ENCODE peak calls at places on chromosomes 3 and 15, in six cellular contexts. P is A549, B is WTC11, Q is HepG2, A is K562, Z is H1. N is an unnamed sample.

GRCh38 chr3:184240384-184241140 is 8.2 kb downstream of the ALG3 start:
- DNase-seq in P (no peak), B (peak; percentile 42), Q (no peak), A (no peak), Z (peak; percentile 60), N (peak; percentile 34)

GRCh38 chr15:26461847-26462608 is 310.8 kb downstream of the GABRB3 start:
- DNase-seq in P (no peak), B (no peak), Q (no peak), A (no peak), Z (no peak), N (no peak)

GRCh38 chr3:170716172-170716800 is 130.4 kb upstream of the SLC7A14 start:
- DNase-seq in P (no peak), B (no peak), Q (no peak), A (no peak), Z (no peak), N (no peak)

GRCh38 chr3:49422379-49423248 is at the start of gene AMT:
- DNase-seq in P (no peak), B (peak; percentile 92), Q (peak; percentile 83), A (no peak), Z (peak; percentile 85), N (no peak)

GRCh38 chr3:121431717-121432517 is 113.9 kb downstream of the POLQ start:
- DNase-seq in P (no peak), B (no peak), Q (peak; percentile 35), A (no peak), Z (no peak), N (peak; percentile 79)

GRCh38 chr3:45216210-45216609 is 9.9 kb downstream of the TMEM158 start:
- DNase-seq in P (no peak), B (no peak), Q (no peak), A (no peak), Z (no peak), N (no peak)

GRCh38 chr3:62615258-62615840 is 242.0 kb upstream of the FEZF2 start:
- DNase-seq in P (no peak), B (no peak), Q (no peak), A (no peak), Z (no peak), N (no peak)

GRCh38 chr3:128432898-128433629 is 33.6 kb downstream of the DNAJB8 start:
- DNase-seq in P (no peak), B (peak; percentile 68), Q (no peak), A (peak; percentile 68), Z (peak; percentile 75), N (no peak)

GRCh38 chr15:33565099-33565498 is 254.3 kb downstream of the RYR3 start:
- DNase-seq in P (no peak), B (no peak), Q (no peak), A (no peak), Z (no peak), N (peak; percentile 10)

GRCh38 chr3:69568458-69568857 is 170.8 kb upstream of the MITF start:
- DNase-seq in P (no peak), B (no peak), Q (no peak), A (no peak), Z (no peak), N (no peak)

GRCh38 chr15:90232941-90233700 is 620 bp downstream of the CIB1 start:
- DNase-seq in P (peak; percentile 85), B (peak; percentile 71), Q (peak; percentile 84), A (peak; percentile 80), Z (peak; percentile 84), N (peak; percentile 52)

GRCh38 chr15:79086814-79087213 is 3.8 kb downstream of the RASGRF1 start:
- DNase-seq in P (no peak), B (no peak), Q (no peak), A (no peak), Z (no peak), N (no peak)

GRCh38 chr15:57552678-57553334 is 38.9 kb upstream of the MYZAP start:
- DNase-seq in P (no peak), B (no peak), Q (no peak), A (no peak), Z (no peak), N (no peak)

GRCh38 chr15:80480171-80480811 is 76.1 kb downstream of the ARNT2 start:
- DNase-seq in P (no peak), B (no peak), Q (peak; percentile 15), A (no peak), Z (no peak), N (no peak)

GRCh38 chr15:41969851-41970431 is 2.4 kb downstream of the EHD4 start:
- DNase-seq in P (no peak), B (no peak), Q (no peak), A (no peak), Z (peak; percentile 37), N (peak; percentile 41)

GRCh38 chr15:31162721-31163510 is 61.4 kb upstream of the TRPM1 start:
- DNase-seq in P (no peak), B (no peak), Q (no peak), A (no peak), Z (no peak), N (no peak)

GRCh38 chr15:31164573-31164912 is 63.0 kb upstream of the TRPM1 start:
- DNase-seq in P (no peak), B (no peak), Q (no peak), A (no peak), Z (no peak), N (no peak)

GRCh38 chr15:31160740-31161495 is 59.4 kb upstream of the TRPM1 start:
- DNase-seq in P (no peak), B (no peak), Q (no peak), A (no peak), Z (no peak), N (no peak)

GRCh38 chr15:31161990-31162389 is 60.5 kb upstream of the TRPM1 start:
- DNase-seq in P (no peak), B (no peak), Q (no peak), A (no peak), Z (no peak), N (no peak)

DNA sequence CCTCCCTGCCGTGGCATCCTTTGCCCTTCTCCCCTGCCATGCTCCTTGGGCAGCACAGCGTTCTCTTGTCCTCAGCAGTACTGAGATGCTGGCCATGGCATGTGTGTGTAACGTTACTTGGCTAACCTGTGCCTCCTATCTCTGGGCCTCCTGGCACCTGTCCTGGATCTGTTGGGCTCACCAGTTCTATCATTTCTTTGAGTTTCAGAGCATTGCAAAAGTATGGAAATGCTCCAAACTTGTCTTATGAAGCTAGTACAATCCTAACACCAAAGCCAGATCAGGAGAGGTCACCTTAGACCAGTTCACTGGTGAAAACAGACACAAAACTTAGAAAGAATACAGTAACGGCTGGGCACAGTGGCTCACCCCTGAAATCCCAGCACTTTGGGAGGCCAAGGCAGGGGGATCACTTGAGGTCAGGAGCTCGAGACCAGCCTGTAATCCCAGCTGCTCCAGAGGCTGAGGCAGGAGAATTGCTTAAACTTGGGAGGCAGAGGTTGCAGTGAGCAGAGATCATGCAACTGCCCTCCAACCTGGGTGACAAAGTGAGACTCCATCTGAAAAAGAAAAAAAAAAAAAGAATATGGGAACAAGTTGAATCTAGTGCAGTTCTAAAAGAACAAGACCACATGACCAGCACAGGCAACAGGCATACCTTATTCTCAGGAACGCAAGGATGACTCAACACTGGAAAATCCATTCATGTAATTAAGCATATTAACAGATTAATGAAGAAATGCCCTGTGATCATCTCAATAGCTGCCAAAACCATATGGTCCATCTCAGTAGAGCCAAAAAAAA is 62.4 kb upstream of the TRPM1 start:
- DNase-seq in P (no peak), B (no peak), Q (no peak), A (no peak), Z (no peak), N (no peak)
- TF ChIP-seq JUN in P (no peak), B (no peak), Q (no peak), A (no peak), Z (no peak), N (no peak)

GRCh38 chr15:72797338-72797689 is 13.8 kb upstream of the ADPGK start:
- DNase-seq in P (no peak), B (peak; percentile 30), Q (no peak), A (no peak), Z (no peak), N (no peak)

GRCh38 chr15:72800819-72801481 is 17.4 kb upstream of the ADPGK start:
- DNase-seq in P (no peak), B (no peak), Q (no peak), A (no peak), Z (no peak), N (no peak)

GRCh38 chr15:72796210-72796514 is 12.6 kb upstream of the ADPGK start:
- DNase-seq in P (no peak), B (no peak), Q (no peak), A (no peak), Z (no peak), N (no peak)

GRCh38 chr15:72797834-72798233 is 14.3 kb upstream of the ADPGK start:
- DNase-seq in P (no peak), B (no peak), Q (peak; percentile 41), A (no peak), Z (no peak), N (no peak)

DNA sequence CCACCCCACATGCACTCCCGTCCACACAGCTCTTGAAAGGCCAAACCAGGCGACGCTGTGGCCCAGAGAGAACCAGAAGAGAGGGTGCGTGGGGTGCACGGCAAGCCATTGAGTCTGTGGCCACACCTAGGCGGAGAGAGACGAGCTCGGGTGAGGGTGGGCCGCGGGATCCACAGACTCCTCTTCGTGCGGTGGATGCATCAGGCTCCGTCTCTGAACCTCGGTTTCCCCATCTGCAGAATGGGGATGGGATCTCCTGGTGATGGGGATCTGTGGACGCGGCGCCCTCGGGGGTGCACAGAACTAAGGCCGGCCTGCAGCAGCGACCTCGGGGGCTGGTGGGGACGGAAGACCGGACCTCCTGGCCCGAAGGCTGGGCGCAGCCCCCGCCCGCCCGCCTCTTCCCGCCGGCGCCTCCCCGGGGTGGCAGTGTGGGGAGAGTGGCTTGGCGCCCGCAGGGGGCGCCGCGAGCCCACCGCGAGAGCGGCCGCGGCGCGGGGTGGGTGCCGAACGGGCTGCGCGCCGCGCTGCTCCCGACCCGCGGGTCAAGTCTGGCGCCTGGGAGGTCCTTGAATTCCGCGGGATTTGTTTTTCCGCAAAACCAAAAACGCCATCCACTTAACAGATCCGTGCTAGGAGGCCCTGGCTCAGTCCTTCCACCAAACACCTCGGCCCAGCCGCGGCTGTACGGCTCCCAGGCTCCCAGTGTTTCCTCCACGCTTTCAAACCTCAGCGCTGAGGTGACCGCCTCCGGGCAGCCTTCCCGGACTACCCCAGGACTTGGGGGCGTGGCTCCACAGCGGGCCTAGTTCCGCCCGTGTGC is 13.2 kb upstream of the ADPGK start:
- DNase-seq in P (peak; percentile 76), B (peak; percentile 70), Q (no peak), A (peak; percentile 79), Z (peak; percentile 70), N (peak; percentile 2)
- TF ChIP-seq JUN in P (peak; percentile 20), B (no peak), Q (no peak), A (no peak), Z (no peak), N (no peak)

GRCh38 chr3:123272547-123272946 is 70.8 kb downstream of the SEC22A start:
- DNase-seq in P (peak; percentile 69), B (no peak), Q (no peak), A (no peak), Z (peak; percentile 40), N (no peak)
- TF ChIP-seq JUN in P (no peak), B (no peak), Q (no peak), A (no peak), Z (no peak), N (no peak)

DNA sequence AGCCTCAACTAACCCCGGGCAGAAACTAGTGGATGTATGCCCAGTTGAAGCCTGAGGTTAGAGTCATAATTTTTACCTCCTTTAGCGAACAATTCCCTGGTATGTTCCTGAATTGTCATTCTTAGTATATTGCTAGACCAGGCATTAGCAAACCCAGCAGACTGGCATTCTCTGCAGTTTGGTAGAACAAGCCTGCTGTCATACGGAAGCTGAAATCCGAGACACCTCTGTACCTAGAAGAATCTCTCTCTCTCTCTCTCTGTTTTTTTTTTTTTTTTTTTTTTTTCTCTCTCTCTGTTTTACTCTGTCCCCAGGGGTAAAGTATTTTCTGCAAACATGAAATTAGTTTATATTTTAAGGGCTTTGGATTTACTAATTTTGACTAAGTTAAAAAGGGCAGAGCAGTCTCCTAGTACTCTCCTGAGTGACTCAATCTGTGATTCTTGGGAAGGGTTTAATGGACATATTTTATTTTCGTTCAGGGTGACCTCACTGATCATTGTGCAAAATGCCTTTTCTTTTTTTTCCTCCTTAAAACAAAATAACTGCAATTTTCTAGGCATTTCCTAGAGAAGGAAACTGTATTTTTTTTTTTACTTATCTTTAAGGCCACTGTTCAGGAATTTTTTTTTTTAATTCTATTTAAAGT is 133.6 kb upstream of the ICE2 start:
- DNase-seq in P (no peak), B (no peak), Q (no peak), A (no peak), Z (no peak), N (no peak)
- TF ChIP-seq JUN in P (no peak), B (no peak), Q (no peak), A (no peak), Z (no peak), N (no peak)